ENCODE peak calls at places on chromosomes 5 and 9, in six cellular contexts. P, A, Z, X, B and I are unnamed samples.

GRCh38 chr5:28313543-28314334 is 1275.4 kb upstream of the CDH9 start:
- DNase-seq in X (no peak), P (no peak), Z (peak), B (no peak), A (no peak), I (no peak)

GRCh38 chr5:108753877-108754276 is 6.2 kb downstream of the FER start:
- DNase-seq in B (no peak), A (no peak), X (no peak), P (no peak), Z (peak), I (no peak)

GRCh38 chr5:173867173-173867679 is 20.9 kb upstream of the CPEB4 start:
- DNase-seq in P (no peak), X (no peak), Z (no peak), B (no peak), A (no peak), I (no peak)

GRCh38 chr5:122586351-122586750 is 188.5 kb upstream of the SNX2 start:
- DNase-seq in A (no peak), B (no peak), Z (peak), P (no peak), X (no peak), I (no peak)

GRCh38 chr5:135323701-135324132 is 75.3 kb downstream of the MACROH2A1 start:
- DNase-seq in A (peak), Z (no peak), X (no peak), B (no peak), P (no peak), I (no peak)

GRCh38 chr9:100580255-100580654 is 2.4 kb downstream of the CAVIN4 start:
- DNase-seq in A (no peak), B (no peak), X (no peak), P (no peak), Z (no peak), I (no peak)

GRCh38 chr5:178580556-178580955 is 9.6 kb downstream of the COL23A1 start:
- DNase-seq in X (no peak), B (no peak), Z (no peak), P (no peak), A (no peak), I (no peak)

GRCh38 chr9:114110180-114110579 is 11.1 kb upstream of the KIF12 start:
- DNase-seq in Z (peak), A (no peak), B (no peak), P (no peak), X (no peak), I (no peak)

GRCh38 chr5:173973614-173973969 is 15.4 kb upstream of the C5orf47 start:
- DNase-seq in P (no peak), X (no peak), A (peak), Z (no peak), B (peak), I (no peak)

GRCh38 chr5:176877793-176878331 is 21.3 kb downstream of the HK3 start:
- DNase-seq in P (no peak), Z (no peak), X (no peak), B (no peak), A (no peak), I (no peak)

GRCh38 chr9:128055222-128056040 is 11.7 kb downstream of the NAIF1 start:
- DNase-seq in Z (peak), B (peak), A (peak), X (no peak), P (no peak), I (no peak)

GRCh38 chr9:36049408-36049807 is 12.7 kb downstream of the RECK start:
- DNase-seq in B (no peak), Z (no peak), A (no peak), P (no peak), X (no peak), I (no peak)

GRCh38 chr5:25641140-25641539 is 996.4 kb upstream of the CDH10 start:
- DNase-seq in X (no peak), Z (no peak), P (no peak), A (no peak), B (no peak), I (no peak)

GRCh38 chr5:25649628-25650265 is 1005.0 kb upstream of the CDH10 start:
- DNase-seq in X (no peak), Z (no peak), P (no peak), B (no peak), A (no peak), I (no peak)

GRCh38 chr5:25646421-25647341 is 1001.9 kb upstream of the CDH10 start:
- DNase-seq in B (no peak), A (no peak), Z (no peak), X (no peak), P (no peak), I (no peak)
- H3K4me3 ChIP-seq in B (no peak), A (no peak), Z (no peak), X (no peak), P (no peak), I (no peak)

DNA sequence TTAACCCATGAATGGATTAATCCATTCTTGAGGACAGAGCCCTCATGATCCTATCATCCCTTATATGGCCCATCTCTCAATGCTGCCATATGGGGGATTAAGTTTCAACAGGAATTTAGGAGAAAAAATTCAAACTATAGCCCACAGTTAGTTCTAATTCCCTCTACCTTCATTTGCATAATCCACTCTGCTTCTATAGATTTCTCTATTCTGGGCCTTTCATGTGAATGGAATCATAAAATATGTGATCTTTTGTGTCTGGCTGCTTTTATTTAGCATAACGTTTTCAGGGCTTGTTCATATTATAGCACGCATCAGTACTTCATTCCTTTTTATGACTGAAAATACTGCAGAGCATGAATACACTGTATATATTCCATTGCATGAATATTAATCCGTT is 55.4 kb downstream of the CTSL start:
- DNase-seq in B (no peak), X (no peak), Z (no peak), A (no peak), P (no peak), I (no peak)
- H3K4me3 ChIP-seq in B (no peak), X (no peak), Z (no peak), A (no peak), P (no peak), I (no peak)

GRCh38 chr5:92309336-92309991 is 926.3 kb upstream of the ARRDC3 start:
- DNase-seq in B (no peak), Z (peak), X (no peak), P (no peak), A (no peak), I (peak)
- H3K4me3 ChIP-seq in B (no peak), Z (no peak), X (no peak), P (no peak), A (no peak), I (no peak)

GRCh38 chr9:95502248-95502647 is 14.5 kb downstream of the PTCH1 start:
- DNase-seq in B (no peak), Z (no peak), P (no peak), A (no peak), X (no peak), I (no peak)
- H3K4me3 ChIP-seq in B (no peak), Z (no peak), P (no peak), A (no peak), X (no peak), I (no peak)

GRCh38 chr5:1549631-1550030 is 25.9 kb upstream of the LPCAT1 start:
- DNase-seq in P (no peak), X (no peak), B (no peak), Z (no peak), A (no peak), I (no peak)

GRCh38 chr5:1547236-1547635 is 23.5 kb upstream of the LPCAT1 start:
- DNase-seq in P (no peak), X (no peak), Z (no peak), A (no peak), B (no peak), I (no peak)

GRCh38 chr5:1550287-1551076 is 26.7 kb upstream of the LPCAT1 start:
- DNase-seq in A (no peak), Z (no peak), P (peak), B (no peak), X (no peak), I (no peak)

GRCh38 chr5:1547655-1548054 is 23.9 kb upstream of the LPCAT1 start:
- DNase-seq in A (no peak), B (no peak), P (no peak), Z (no peak), X (no peak), I (no peak)

DNA sequence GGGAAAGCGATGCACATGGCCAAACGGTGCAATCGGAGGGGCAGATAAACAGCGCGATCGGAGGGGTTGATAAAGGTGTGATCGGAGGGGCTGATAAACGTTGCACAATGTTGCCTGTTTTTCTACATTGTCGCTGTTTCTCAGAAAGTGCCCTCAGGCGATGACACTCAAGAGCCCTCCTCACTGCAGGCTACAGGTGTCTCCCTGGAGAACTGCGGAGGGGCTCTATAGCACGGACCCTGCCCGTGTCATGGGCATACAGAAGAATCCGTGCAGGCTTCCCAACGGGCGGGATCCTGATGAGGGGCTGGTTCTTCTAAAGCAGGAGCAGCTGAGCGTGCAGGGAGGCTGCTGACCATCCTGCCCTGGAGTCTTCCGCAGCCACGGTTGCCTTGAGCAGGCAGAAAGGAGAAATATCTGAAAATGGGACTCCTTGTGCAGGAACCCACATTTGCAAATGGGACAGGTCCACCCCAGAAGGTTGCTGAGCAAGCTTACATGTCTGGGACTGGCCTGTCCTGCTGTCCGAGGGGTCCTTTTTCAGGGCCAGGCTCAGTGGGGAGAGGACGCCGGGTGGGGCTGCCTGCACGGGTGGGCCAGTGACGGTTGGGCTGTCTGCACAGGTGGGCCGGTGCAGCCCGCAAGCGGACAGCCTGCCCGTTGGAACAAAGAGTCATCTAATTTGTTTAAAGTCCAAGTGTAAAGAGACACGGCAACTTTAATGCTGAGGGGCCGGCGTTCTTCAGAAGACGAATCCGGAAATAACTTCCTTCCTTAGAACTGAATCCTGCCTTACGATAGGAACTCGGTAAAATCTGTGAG is 25.2 kb upstream of the LPCAT1 start:
- DNase-seq in P (peak), A (no peak), X (no peak), Z (no peak), B (no peak), I (no peak)
- H3K4me3 ChIP-seq in P (no peak), A (no peak), X (no peak), Z (no peak), B (no peak), I (no peak)

GRCh38 chr5:127006711-127007110 is 23.6 kb downstream of the MARCHF3 start:
- DNase-seq in Z (peak), B (no peak), X (no peak), A (no peak), P (no peak), I (no peak)
- H3K4me3 ChIP-seq in Z (no peak), B (no peak), X (no peak), A (no peak), P (no peak), I (no peak)